ENCODE peak calls at places on chromosomes 11 and 22, in five cellular contexts. One of them, this sample, is unnamed. For H3K9me3 and H3K4me1, the result is how much of the 10 kb centered on the place peaks cover.

GRCh38 chr22:45246060-45246985 is 5.6 kb upstream of the KIAA0930 start:
- DNase-seq in mucosa of descending colon: peak
- DNase-seq in neural progenitor cell: no peak
- DNase-seq in A549: peak
- DNase-seq in lung: peak
- DNase-seq in this sample: no peak

GRCh38 chr22:30743257-30744020 is 48.8 kb downstream of the OSBP2 start:
- DNase-seq in A549: no peak
- DNase-seq in mucosa of descending colon: no peak
- DNase-seq in neural progenitor cell: no peak
- DNase-seq in lung: no peak
- DNase-seq in this sample: no peak

GRCh38 chr11:56961609-56962008 is 27.1 kb upstream of the OR5AK2 start:
- DNase-seq in mucosa of descending colon: no peak
- DNase-seq in neural progenitor cell: no peak
- DNase-seq in lung: no peak
- DNase-seq in A549: no peak
- DNase-seq in this sample: no peak

GRCh38 chr22:27150530-27150909 is 493.1 kb downstream of the MIAT start:
- DNase-seq in mucosa of descending colon: no peak
- DNase-seq in neural progenitor cell: no peak
- DNase-seq in A549: no peak
- DNase-seq in lung: no peak
- DNase-seq in this sample: no peak

GRCh38 chr22:32245042-32245441 is 10.1 kb downstream of the SLC5A4 start:
- DNase-seq in mucosa of descending colon: no peak
- DNase-seq in neural progenitor cell: no peak
- DNase-seq in A549: peak
- DNase-seq in lung: no peak
- DNase-seq in this sample: no peak

GRCh38 chr11:15490535-15490934 is 375.8 kb downstream of the INSC start:
- DNase-seq in neural progenitor cell: no peak
- DNase-seq in lung: no peak
- DNase-seq in mucosa of descending colon: no peak
- DNase-seq in A549: no peak
- DNase-seq in this sample: no peak

GRCh38 chr11:75527938-75528845 is 2.5 kb upstream of the GDPD5 start:
- DNase-seq in A549: no peak
- DNase-seq in lung: no peak
- DNase-seq in neural progenitor cell: no peak
- DNase-seq in mucosa of descending colon: no peak
- DNase-seq in this sample: no peak

GRCh38 chr11:14070866-14071265 is 108.3 kb downstream of the SPON1 start:
- DNase-seq in neural progenitor cell: no peak
- DNase-seq in mucosa of descending colon: no peak
- DNase-seq in A549: no peak
- DNase-seq in lung: no peak
- DNase-seq in this sample: no peak

GRCh38 chr11:64856382-64857227 is 12.2 kb upstream of the CDC42BPG start:
- DNase-seq in neural progenitor cell: no peak
- DNase-seq in mucosa of descending colon: peak
- DNase-seq in A549: peak
- DNase-seq in lung: peak
- DNase-seq in this sample: peak

GRCh38 chr22:46064236-46064965 is 85.9 kb upstream of the PPARA start:
- DNase-seq in A549: no peak
- DNase-seq in neural progenitor cell: no peak
- DNase-seq in mucosa of descending colon: no peak
- DNase-seq in lung: no peak
- DNase-seq in this sample: no peak

GRCh38 chr11:44944853-44945235 is 5.8 kb downstream of the TP53I11 start:
- DNase-seq in mucosa of descending colon: no peak
- DNase-seq in lung: no peak
- DNase-seq in A549: no peak
- DNase-seq in neural progenitor cell: peak
- DNase-seq in this sample: no peak

GRCh38 chr11:26953770-26954392 is 40.0 kb upstream of the FIBIN start:
- DNase-seq in A549: no peak
- DNase-seq in neural progenitor cell: no peak
- DNase-seq in mucosa of descending colon: no peak
- DNase-seq in lung: no peak
- DNase-seq in this sample: no peak

GRCh38 chr11:107550304-107550703 is 15.2 kb downstream of the ALKBH8 start:
- DNase-seq in A549: no peak
- DNase-seq in mucosa of descending colon: no peak
- DNase-seq in neural progenitor cell: no peak
- DNase-seq in lung: no peak
- DNase-seq in this sample: no peak

GRCh38 chr11:36389811-36390210 is 93.7 kb downstream of the PRR5L start:
- DNase-seq in neural progenitor cell: no peak
- DNase-seq in lung: no peak
- DNase-seq in A549: no peak
- DNase-seq in mucosa of descending colon: no peak
- DNase-seq in this sample: no peak

GRCh38 chr11:47216141-47216798 is 1.5 kb downstream of the DDB2 start:
- DNase-seq in lung: peak
- DNase-seq in neural progenitor cell: peak
- DNase-seq in mucosa of descending colon: peak
- DNase-seq in A549: peak
- DNase-seq in this sample: peak

GRCh38 chr11:106668147-106668546 is 350.1 kb downstream of the GUCY1A2 start:
- DNase-seq in lung: no peak
- DNase-seq in neural progenitor cell: no peak
- DNase-seq in mucosa of descending colon: no peak
- DNase-seq in A549: no peak
- DNase-seq in this sample: no peak

GRCh38 chr11:47552086-47552580 is 799 bp downstream of the CELF1 start:
- DNase-seq in mucosa of descending colon: no peak
- DNase-seq in neural progenitor cell: peak
- DNase-seq in lung: no peak
- DNase-seq in A549: no peak
- DNase-seq in this sample: peak

GRCh38 chr11:131845255-131845654 is 474.8 kb downstream of the NTM start:
- DNase-seq in mucosa of descending colon: no peak
- DNase-seq in A549: no peak
- DNase-seq in neural progenitor cell: no peak
- DNase-seq in lung: no peak
- DNase-seq in this sample: no peak

GRCh38 chr11:30210357-30210756 is 20.5 kb upstream of the FSHB start:
- DNase-seq in lung: no peak
- DNase-seq in neural progenitor cell: no peak
- DNase-seq in mucosa of descending colon: no peak
- DNase-seq in A549: no peak
- DNase-seq in this sample: no peak

GRCh38 chr11:26201411-26201810 is 130.5 kb upstream of the ANO3 start:
- DNase-seq in A549: no peak
- DNase-seq in mucosa of descending colon: no peak
- DNase-seq in lung: no peak
- DNase-seq in neural progenitor cell: no peak
- DNase-seq in this sample: no peak

GRCh38 chr11:44670814-44671213 is 55.9 kb upstream of the TSPAN18 start:
- DNase-seq in A549: no peak
- DNase-seq in lung: no peak
- DNase-seq in neural progenitor cell: no peak
- DNase-seq in mucosa of descending colon: no peak
- DNase-seq in this sample: no peak

GRCh38 chr11:98955551-98955950 is 65.2 kb upstream of the CNTN5 start:
- DNase-seq in lung: no peak
- DNase-seq in mucosa of descending colon: no peak
- DNase-seq in A549: no peak
- DNase-seq in neural progenitor cell: no peak
- DNase-seq in this sample: no peak

GRCh38 chr11:106378513-106379179 is 301.2 kb downstream of the AASDHPPT start:
- DNase-seq in A549: no peak
- DNase-seq in neural progenitor cell: no peak
- DNase-seq in mucosa of descending colon: no peak
- DNase-seq in lung: no peak
- DNase-seq in this sample: no peak

GRCh38 chr11:102186836-102187235 is 76.6 kb downstream of the YAP1 start:
- DNase-seq in A549: no peak
- DNase-seq in lung: no peak
- DNase-seq in neural progenitor cell: peak
- DNase-seq in mucosa of descending colon: no peak
- DNase-seq in this sample: no peak

GRCh38 chr11:119823077-119823476 is 94.1 kb upstream of the NECTIN1 start:
- DNase-seq in mucosa of descending colon: no peak
- DNase-seq in A549: no peak
- DNase-seq in neural progenitor cell: no peak
- DNase-seq in lung: no peak
- DNase-seq in this sample: no peak

GRCh38 chr11:72704028-72704782 is 30.0 kb upstream of the PDE2A start:
- DNase-seq in A549: no peak
- DNase-seq in lung: no peak
- DNase-seq in neural progenitor cell: no peak
- DNase-seq in mucosa of descending colon: no peak
- DNase-seq in this sample: no peak

DNA sequence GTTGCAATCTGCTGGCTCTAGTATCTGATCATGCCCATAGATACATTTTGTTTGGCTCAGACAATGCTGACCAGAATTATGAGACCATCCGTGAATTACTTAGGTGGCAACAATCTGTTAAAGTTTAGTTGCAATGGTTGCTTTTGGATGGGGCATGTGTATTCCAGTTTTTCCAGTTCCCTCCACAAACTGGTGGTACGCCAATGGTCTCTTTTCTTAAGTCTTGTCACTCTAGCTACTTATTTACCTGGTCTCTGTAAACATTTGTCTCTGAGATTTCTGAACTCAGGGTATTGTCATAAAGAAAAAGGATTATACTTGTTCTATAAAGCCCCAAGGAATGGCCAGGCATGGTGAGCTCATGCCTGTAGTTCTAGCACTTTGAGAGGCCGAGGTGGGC is 65.9 kb downstream of the PGR start:
- DNase-seq in lung: no peak
- DNase-seq in mucosa of descending colon: no peak
- DNase-seq in A549: no peak
- DNase-seq in neural progenitor cell: no peak
- DNase-seq in this sample: no peak
- H3K9me3 ChIP-seq in lung: under half
- H3K9me3 ChIP-seq in mucosa of descending colon: under half
- H3K9me3 ChIP-seq in A549: under half
- H3K9me3 ChIP-seq in neural progenitor cell: under half
- H3K9me3 ChIP-seq in this sample: under half

DNA sequence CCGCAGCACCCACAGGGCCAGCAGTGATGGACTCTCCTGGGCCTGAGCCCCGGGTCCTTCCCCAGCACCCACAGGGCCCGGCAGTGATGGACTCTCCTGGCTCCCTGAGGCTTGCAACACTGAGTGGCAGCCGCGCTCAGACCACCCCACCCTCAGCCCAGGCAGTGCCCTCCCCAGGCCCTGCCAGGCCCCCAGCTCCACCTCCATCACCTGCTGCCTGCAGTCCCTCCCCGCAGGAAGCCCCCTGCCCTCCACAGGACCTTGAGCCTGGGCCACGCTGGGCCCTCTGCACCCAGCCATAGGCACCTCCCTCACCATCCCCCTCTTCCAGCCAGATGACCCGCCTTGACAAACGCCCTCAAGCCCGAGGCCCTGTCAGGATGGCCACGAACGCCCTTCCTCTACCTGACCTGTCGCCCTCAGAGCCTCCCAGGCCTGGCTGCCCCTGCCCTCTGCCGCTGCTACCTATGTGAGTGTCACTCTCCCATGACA is 11.4 kb downstream of the ALG12 start:
- DNase-seq in lung: no peak
- DNase-seq in mucosa of descending colon: no peak
- DNase-seq in neural progenitor cell: no peak
- DNase-seq in A549: no peak
- DNase-seq in this sample: no peak
- TF ChIP-seq CTCF in lung: no peak
- TF ChIP-seq CTCF in mucosa of descending colon: no peak
- TF ChIP-seq CTCF in neural progenitor cell: no peak
- TF ChIP-seq CTCF in A549: no peak
- TF ChIP-seq CTCF in this sample: no peak

GRCh38 chr11:20854214-20854613 is 184.8 kb downstream of the NELL1 start:
- DNase-seq in neural progenitor cell: peak
- DNase-seq in A549: no peak
- DNase-seq in mucosa of descending colon: no peak
- DNase-seq in lung: no peak
- DNase-seq in this sample: no peak
- H3K4me1 ChIP-seq in neural progenitor cell: under half
- H3K4me1 ChIP-seq in A549: under half
- H3K4me1 ChIP-seq in mucosa of descending colon: under half
- H3K4me1 ChIP-seq in lung: under half
- H3K4me1 ChIP-seq in this sample: under half

DNA sequence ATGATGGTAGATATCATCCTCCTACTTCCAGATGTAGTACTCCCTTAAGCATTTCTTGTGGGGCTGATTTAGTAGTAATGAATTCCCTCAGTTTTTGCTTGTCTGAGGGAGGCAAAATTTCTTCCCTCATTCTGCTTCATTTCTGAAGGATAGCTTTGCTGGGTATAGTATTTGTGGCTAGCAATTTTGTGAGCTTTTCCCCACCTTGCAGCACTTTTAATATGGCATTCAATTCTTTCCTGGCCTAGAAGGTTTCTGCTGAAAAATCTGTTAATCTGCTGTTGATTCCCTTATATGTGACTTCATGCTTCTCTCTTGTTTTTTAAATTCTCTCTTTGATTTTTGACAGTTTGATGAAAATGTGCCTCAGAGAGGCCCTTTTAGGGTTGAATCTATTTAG is 50.4 kb downstream of the KCNQ1OT1 start:
- DNase-seq in neural progenitor cell: no peak
- DNase-seq in lung: no peak
- DNase-seq in A549: no peak
- DNase-seq in mucosa of descending colon: no peak
- DNase-seq in this sample: no peak
- H3K9me3 ChIP-seq in neural progenitor cell: under half
- H3K9me3 ChIP-seq in lung: under half
- H3K9me3 ChIP-seq in A549: half or more
- H3K9me3 ChIP-seq in mucosa of descending colon: half or more
- H3K9me3 ChIP-seq in this sample: under half

GRCh38 chr11:133913761-133914160 is 43.0 kb downstream of the IGSF9B start:
- DNase-seq in mucosa of descending colon: no peak
- DNase-seq in neural progenitor cell: no peak
- DNase-seq in A549: no peak
- DNase-seq in lung: no peak
- DNase-seq in this sample: peak

GRCh38 chr11:133908827-133909226 is 47.9 kb downstream of the IGSF9B start:
- DNase-seq in mucosa of descending colon: no peak
- DNase-seq in neural progenitor cell: no peak
- DNase-seq in A549: no peak
- DNase-seq in lung: no peak
- DNase-seq in this sample: no peak

GRCh38 chr11:133910101-133910500 is 46.7 kb downstream of the IGSF9B start:
- DNase-seq in lung: no peak
- DNase-seq in A549: no peak
- DNase-seq in mucosa of descending colon: no peak
- DNase-seq in neural progenitor cell: no peak
- DNase-seq in this sample: no peak

GRCh38 chr11:133907841-133908241 is 48.9 kb downstream of the IGSF9B start:
- DNase-seq in mucosa of descending colon: no peak
- DNase-seq in neural progenitor cell: no peak
- DNase-seq in lung: no peak
- DNase-seq in A549: no peak
- DNase-seq in this sample: no peak

GRCh38 chr11:133911169-133911568 is 45.6 kb downstream of the IGSF9B start:
- DNase-seq in A549: no peak
- DNase-seq in mucosa of descending colon: no peak
- DNase-seq in neural progenitor cell: no peak
- DNase-seq in lung: no peak
- DNase-seq in this sample: no peak
- TF ChIP-seq CTCF in A549: no peak
- TF ChIP-seq CTCF in mucosa of descending colon: no peak
- TF ChIP-seq CTCF in neural progenitor cell: peak
- TF ChIP-seq CTCF in lung: no peak
- TF ChIP-seq CTCF in this sample: no peak